ENCODE peak calls at places on chromosomes 13 and 19, in ten cellular contexts. One of them, this sample, is unnamed.

GRCh38 chr19:3055741-3056453 is 6.4 kb downstream of the TLE5 start:
- DNase-seq in fibroblast of lung: no peak
- DNase-seq in kidney: peak
- DNase-seq in mammary epithelial cell: peak
- DNase-seq in SK-N-SH: no peak
- DNase-seq in IMR-90: no peak
- DNase-seq in H1: no peak
- DNase-seq in Karpas-422: no peak
- DNase-seq in endodermal cell: peak
- DNase-seq in H9: peak
- DNase-seq in this sample: peak

GRCh38 chr19:50794778-50795664 is 4.8 kb downstream of the ACP4 start:
- DNase-seq in H9: no peak
- DNase-seq in mammary epithelial cell: no peak
- DNase-seq in H1: no peak
- DNase-seq in Karpas-422: peak
- DNase-seq in endodermal cell: peak
- DNase-seq in kidney: no peak
- DNase-seq in fibroblast of lung: no peak
- DNase-seq in IMR-90: no peak
- DNase-seq in SK-N-SH: peak
- DNase-seq in this sample: no peak

GRCh38 chr19:42207767-42208259 is 9.7 kb downstream of the DEDD2 start:
- DNase-seq in IMR-90: peak
- DNase-seq in H1: no peak
- DNase-seq in H9: no peak
- DNase-seq in mammary epithelial cell: peak
- DNase-seq in fibroblast of lung: peak
- DNase-seq in Karpas-422: no peak
- DNase-seq in endodermal cell: no peak
- DNase-seq in kidney: peak
- DNase-seq in SK-N-SH: no peak
- DNase-seq in this sample: no peak

GRCh38 chr13:49097374-49097773 is 121.7 kb downstream of the FNDC3A start:
- DNase-seq in H9: no peak
- DNase-seq in SK-N-SH: no peak
- DNase-seq in IMR-90: peak
- DNase-seq in kidney: no peak
- DNase-seq in Karpas-422: no peak
- DNase-seq in endodermal cell: no peak
- DNase-seq in mammary epithelial cell: peak
- DNase-seq in H1: no peak
- DNase-seq in fibroblast of lung: peak
- DNase-seq in this sample: no peak

GRCh38 chr13:75372517-75372916 is 109.5 kb downstream of the TBC1D4 start:
- DNase-seq in endodermal cell: no peak
- DNase-seq in Karpas-422: peak
- DNase-seq in mammary epithelial cell: no peak
- DNase-seq in fibroblast of lung: no peak
- DNase-seq in IMR-90: peak
- DNase-seq in H1: no peak
- DNase-seq in kidney: no peak
- DNase-seq in H9: no peak
- DNase-seq in SK-N-SH: peak
- DNase-seq in this sample: peak

GRCh38 chr19:13492128-13492527 is 14.2 kb downstream of the CACNA1A start:
- DNase-seq in IMR-90: peak
- DNase-seq in SK-N-SH: no peak
- DNase-seq in kidney: no peak
- DNase-seq in mammary epithelial cell: peak
- DNase-seq in fibroblast of lung: peak
- DNase-seq in Karpas-422: no peak
- DNase-seq in H1: no peak
- DNase-seq in H9: no peak
- DNase-seq in endodermal cell: peak
- DNase-seq in this sample: no peak

GRCh38 chr19:18322318-18322758 is 538 bp downstream of the LSM4 start:
- DNase-seq in fibroblast of lung: peak
- DNase-seq in mammary epithelial cell: no peak
- DNase-seq in endodermal cell: peak
- DNase-seq in kidney: no peak
- DNase-seq in H1: no peak
- DNase-seq in Karpas-422: peak
- DNase-seq in IMR-90: peak
- DNase-seq in H9: no peak
- DNase-seq in SK-N-SH: peak
- DNase-seq in this sample: peak

GRCh38 chr19:17420267-17420924 is 549 bp downstream of the MVB12A start:
- DNase-seq in fibroblast of lung: peak
- DNase-seq in SK-N-SH: peak
- DNase-seq in Karpas-422: no peak
- DNase-seq in IMR-90: no peak
- DNase-seq in H9: peak
- DNase-seq in endodermal cell: peak
- DNase-seq in mammary epithelial cell: peak
- DNase-seq in kidney: peak
- DNase-seq in H1: no peak
- DNase-seq in this sample: peak

GRCh38 chr19:17778621-17779280 is 16.2 kb upstream of the B3GNT3 start:
- DNase-seq in mammary epithelial cell: no peak
- DNase-seq in fibroblast of lung: no peak
- DNase-seq in endodermal cell: peak
- DNase-seq in kidney: no peak
- DNase-seq in H1: no peak
- DNase-seq in H9: peak
- DNase-seq in Karpas-422: no peak
- DNase-seq in SK-N-SH: no peak
- DNase-seq in IMR-90: no peak
- DNase-seq in this sample: peak

GRCh38 chr13:37448072-37448471 is 150.5 kb downstream of the POSTN start:
- DNase-seq in endodermal cell: no peak
- DNase-seq in Karpas-422: no peak
- DNase-seq in H1: no peak
- DNase-seq in SK-N-SH: no peak
- DNase-seq in H9: no peak
- DNase-seq in IMR-90: peak
- DNase-seq in mammary epithelial cell: no peak
- DNase-seq in fibroblast of lung: no peak
- DNase-seq in kidney: no peak
- DNase-seq in this sample: no peak

GRCh38 chr13:37442996-37443395 is 155.6 kb downstream of the POSTN start:
- DNase-seq in H1: no peak
- DNase-seq in endodermal cell: no peak
- DNase-seq in H9: no peak
- DNase-seq in kidney: no peak
- DNase-seq in fibroblast of lung: no peak
- DNase-seq in SK-N-SH: no peak
- DNase-seq in mammary epithelial cell: no peak
- DNase-seq in Karpas-422: no peak
- DNase-seq in IMR-90: no peak
- DNase-seq in this sample: no peak

GRCh38 chr13:37443538-37443937 is 155.0 kb downstream of the POSTN start:
- DNase-seq in H9: no peak
- DNase-seq in endodermal cell: no peak
- DNase-seq in Karpas-422: no peak
- DNase-seq in fibroblast of lung: peak
- DNase-seq in kidney: no peak
- DNase-seq in mammary epithelial cell: peak
- DNase-seq in H1: no peak
- DNase-seq in IMR-90: peak
- DNase-seq in SK-N-SH: no peak
- DNase-seq in this sample: no peak

GRCh38 chr13:37446503-37446902 is 152.1 kb downstream of the POSTN start:
- DNase-seq in H9: no peak
- DNase-seq in IMR-90: peak
- DNase-seq in fibroblast of lung: peak
- DNase-seq in H1: no peak
- DNase-seq in mammary epithelial cell: peak
- DNase-seq in endodermal cell: no peak
- DNase-seq in kidney: no peak
- DNase-seq in Karpas-422: no peak
- DNase-seq in SK-N-SH: no peak
- DNase-seq in this sample: no peak
- H3K9ac ChIP-seq in H9: no peak
- H3K9ac ChIP-seq in IMR-90: no peak
- H3K9ac ChIP-seq in fibroblast of lung: no peak
- H3K9ac ChIP-seq in H1: no peak
- H3K9ac ChIP-seq in mammary epithelial cell: no peak
- H3K9ac ChIP-seq in endodermal cell: no peak
- H3K9ac ChIP-seq in kidney: no peak
- H3K9ac ChIP-seq in Karpas-422: no peak
- H3K9ac ChIP-seq in SK-N-SH: peak
- H3K9ac ChIP-seq in this sample: no peak

GRCh38 chr19:11710313-11710712 is 28.4 kb downstream of the ZNF823 start:
- DNase-seq in IMR-90: no peak
- DNase-seq in endodermal cell: no peak
- DNase-seq in fibroblast of lung: no peak
- DNase-seq in kidney: no peak
- DNase-seq in mammary epithelial cell: no peak
- DNase-seq in SK-N-SH: no peak
- DNase-seq in H9: no peak
- DNase-seq in H1: no peak
- DNase-seq in Karpas-422: no peak
- DNase-seq in this sample: no peak
- H3K9ac ChIP-seq in IMR-90: no peak
- H3K9ac ChIP-seq in endodermal cell: no peak
- H3K9ac ChIP-seq in fibroblast of lung: no peak
- H3K9ac ChIP-seq in kidney: no peak
- H3K9ac ChIP-seq in mammary epithelial cell: no peak
- H3K9ac ChIP-seq in SK-N-SH: no peak
- H3K9ac ChIP-seq in H9: no peak
- H3K9ac ChIP-seq in H1: no peak
- H3K9ac ChIP-seq in Karpas-422: no peak
- H3K9ac ChIP-seq in this sample: no peak

DNA sequence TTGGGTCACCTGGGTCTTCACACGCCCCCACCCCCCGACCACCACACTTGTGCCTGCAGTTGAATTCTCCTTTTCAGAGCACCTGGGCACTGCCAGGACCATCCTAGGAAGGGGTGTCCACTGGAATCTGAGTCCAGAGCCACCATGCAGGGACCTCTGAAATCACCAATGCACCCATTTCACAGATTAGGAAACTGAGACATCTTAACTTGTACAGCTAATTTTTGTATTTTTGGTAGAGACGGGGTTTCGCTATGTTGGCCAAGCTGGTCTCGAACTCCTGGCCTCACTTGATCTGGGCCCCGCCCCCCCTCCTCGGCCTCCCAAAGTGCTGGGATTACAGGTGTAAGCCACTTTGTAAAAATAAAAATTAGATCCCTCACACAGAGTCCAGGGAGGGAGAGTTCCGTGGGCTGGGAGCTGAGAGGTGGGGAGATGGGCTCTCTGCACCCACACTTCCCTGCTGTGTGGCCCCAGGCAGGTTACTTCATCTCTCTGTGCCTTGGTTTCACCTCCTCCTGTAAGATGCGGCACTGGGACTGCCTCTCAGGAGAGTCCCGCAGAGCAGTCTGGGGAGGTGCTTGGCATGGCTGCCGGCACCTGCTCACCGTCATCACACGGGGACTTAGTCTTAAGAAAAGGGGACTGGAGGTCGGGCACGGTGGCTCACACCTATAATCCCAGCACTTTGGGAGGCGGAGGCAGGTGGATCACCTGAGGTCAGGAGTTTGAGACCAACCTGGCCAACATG is 45.9 kb upstream of the C19orf12 start:
- DNase-seq in Karpas-422: no peak
- DNase-seq in mammary epithelial cell: no peak
- DNase-seq in SK-N-SH: no peak
- DNase-seq in H1: no peak
- DNase-seq in IMR-90: no peak
- DNase-seq in H9: no peak
- DNase-seq in fibroblast of lung: no peak
- DNase-seq in endodermal cell: no peak
- DNase-seq in kidney: no peak
- DNase-seq in this sample: peak
- H3K9ac ChIP-seq in Karpas-422: no peak
- H3K9ac ChIP-seq in mammary epithelial cell: no peak
- H3K9ac ChIP-seq in SK-N-SH: no peak
- H3K9ac ChIP-seq in H1: no peak
- H3K9ac ChIP-seq in IMR-90: no peak
- H3K9ac ChIP-seq in H9: no peak
- H3K9ac ChIP-seq in fibroblast of lung: no peak
- H3K9ac ChIP-seq in endodermal cell: no peak
- H3K9ac ChIP-seq in kidney: no peak
- H3K9ac ChIP-seq in this sample: no peak

GRCh38 chr13:103291693-103292572 is 225.7 kb upstream of the SLC10A2 start:
- DNase-seq in Karpas-422: no peak
- DNase-seq in SK-N-SH: no peak
- DNase-seq in fibroblast of lung: no peak
- DNase-seq in H9: no peak
- DNase-seq in IMR-90: no peak
- DNase-seq in kidney: no peak
- DNase-seq in mammary epithelial cell: no peak
- DNase-seq in H1: no peak
- DNase-seq in endodermal cell: no peak
- DNase-seq in this sample: no peak

GRCh38 chr13:103287659-103288058 is 221.4 kb upstream of the SLC10A2 start:
- DNase-seq in fibroblast of lung: peak
- DNase-seq in mammary epithelial cell: peak
- DNase-seq in SK-N-SH: no peak
- DNase-seq in Karpas-422: no peak
- DNase-seq in kidney: no peak
- DNase-seq in H1: no peak
- DNase-seq in endodermal cell: no peak
- DNase-seq in IMR-90: no peak
- DNase-seq in H9: no peak
- DNase-seq in this sample: no peak

GRCh38 chr13:103291226-103291625 is 225.0 kb upstream of the SLC10A2 start:
- DNase-seq in H9: no peak
- DNase-seq in H1: no peak
- DNase-seq in mammary epithelial cell: no peak
- DNase-seq in endodermal cell: no peak
- DNase-seq in IMR-90: no peak
- DNase-seq in fibroblast of lung: no peak
- DNase-seq in kidney: no peak
- DNase-seq in Karpas-422: no peak
- DNase-seq in SK-N-SH: no peak
- DNase-seq in this sample: no peak

GRCh38 chr13:103289661-103290060 is 223.4 kb upstream of the SLC10A2 start:
- DNase-seq in fibroblast of lung: peak
- DNase-seq in SK-N-SH: no peak
- DNase-seq in mammary epithelial cell: no peak
- DNase-seq in IMR-90: no peak
- DNase-seq in H9: no peak
- DNase-seq in Karpas-422: no peak
- DNase-seq in kidney: no peak
- DNase-seq in H1: no peak
- DNase-seq in endodermal cell: no peak
- DNase-seq in this sample: no peak

DNA sequence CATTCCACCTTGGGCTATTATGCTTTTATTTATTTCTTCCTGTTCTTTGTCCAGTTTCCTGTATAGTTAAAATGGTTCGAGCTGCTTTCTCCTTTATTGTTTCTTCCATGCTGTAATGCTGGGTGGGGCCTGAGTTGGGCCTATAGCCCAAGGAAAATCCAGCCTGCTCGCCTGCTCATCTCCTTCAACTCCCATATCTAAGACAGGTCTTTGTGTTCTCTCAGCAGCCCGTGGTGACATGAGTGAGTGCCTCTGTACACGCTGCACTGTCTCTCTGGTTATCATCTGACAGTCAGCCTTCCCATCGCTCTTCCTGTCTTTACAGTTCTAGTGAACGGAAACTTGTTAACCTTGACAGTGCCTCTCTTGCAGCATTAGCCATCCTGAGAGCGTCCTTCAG is 221.9 kb upstream of the SLC10A2 start:
- DNase-seq in endodermal cell: no peak
- DNase-seq in IMR-90: no peak
- DNase-seq in kidney: no peak
- DNase-seq in fibroblast of lung: no peak
- DNase-seq in SK-N-SH: no peak
- DNase-seq in H1: no peak
- DNase-seq in mammary epithelial cell: no peak
- DNase-seq in Karpas-422: no peak
- DNase-seq in H9: no peak
- DNase-seq in this sample: no peak
- H3K9ac ChIP-seq in endodermal cell: no peak
- H3K9ac ChIP-seq in IMR-90: no peak
- H3K9ac ChIP-seq in kidney: no peak
- H3K9ac ChIP-seq in fibroblast of lung: no peak
- H3K9ac ChIP-seq in SK-N-SH: no peak
- H3K9ac ChIP-seq in H1: no peak
- H3K9ac ChIP-seq in mammary epithelial cell: no peak
- H3K9ac ChIP-seq in Karpas-422: no peak
- H3K9ac ChIP-seq in H9: no peak
- H3K9ac ChIP-seq in this sample: no peak